ENCODE peak calls at places on chromosomes 11 and 22, in seven cellular contexts. One of them, this sample, is unnamed.

GRCh38 chr11:74371269-74372039 is 26.8 kb downstream of the PGM2L1 start:
- DNase-seq in epithelial cell of esophagus: peak
- DNase-seq in SK-N-SH: no peak
- DNase-seq in brain microvascular endothelial cell: peak
- DNase-seq in nephron progenitor cell: no peak
- DNase-seq in AG10803: peak
- DNase-seq in heart left ventricle: no peak
- DNase-seq in this sample: peak

GRCh38 chr11:5624489-5625278 is at the start of gene TRIM34:
- DNase-seq in epithelial cell of esophagus: peak
- DNase-seq in SK-N-SH: no peak
- DNase-seq in brain microvascular endothelial cell: peak
- DNase-seq in nephron progenitor cell: peak
- DNase-seq in AG10803: peak
- DNase-seq in heart left ventricle: peak
- DNase-seq in this sample: peak

GRCh38 chr11:67635231-67635521 is 4.4 kb downstream of the TBX10 start:
- DNase-seq in epithelial cell of esophagus: no peak
- DNase-seq in SK-N-SH: no peak
- DNase-seq in brain microvascular endothelial cell: no peak
- DNase-seq in nephron progenitor cell: no peak
- DNase-seq in AG10803: no peak
- DNase-seq in heart left ventricle: no peak
- DNase-seq in this sample: no peak

GRCh38 chr22:17853066-17853465 is 78.8 kb upstream of the BID start:
- DNase-seq in epithelial cell of esophagus: no peak
- DNase-seq in SK-N-SH: no peak
- DNase-seq in brain microvascular endothelial cell: peak
- DNase-seq in nephron progenitor cell: no peak
- DNase-seq in AG10803: no peak
- DNase-seq in heart left ventricle: peak
- DNase-seq in this sample: no peak

GRCh38 chr11:2390091-2390870 is 10.3 kb upstream of the TSSC4 start:
- DNase-seq in epithelial cell of esophagus: no peak
- DNase-seq in SK-N-SH: no peak
- DNase-seq in brain microvascular endothelial cell: no peak
- DNase-seq in nephron progenitor cell: no peak
- DNase-seq in AG10803: no peak
- DNase-seq in heart left ventricle: no peak
- DNase-seq in this sample: no peak

GRCh38 chr22:37352481-37352880 is 70.2 kb downstream of the CYTH4 start:
- DNase-seq in epithelial cell of esophagus: no peak
- DNase-seq in SK-N-SH: no peak
- DNase-seq in brain microvascular endothelial cell: no peak
- DNase-seq in nephron progenitor cell: no peak
- DNase-seq in AG10803: no peak
- DNase-seq in heart left ventricle: no peak
- DNase-seq in this sample: no peak

GRCh38 chr11:35815556-35816315 is 128.1 kb upstream of the LDLRAD3 start:
- DNase-seq in epithelial cell of esophagus: no peak
- DNase-seq in SK-N-SH: no peak
- DNase-seq in brain microvascular endothelial cell: no peak
- DNase-seq in nephron progenitor cell: no peak
- DNase-seq in AG10803: peak
- DNase-seq in heart left ventricle: peak
- DNase-seq in this sample: no peak

GRCh38 chr22:48586799-48587185 is 1240.9 kb downstream of the BRD1 start:
- DNase-seq in epithelial cell of esophagus: no peak
- DNase-seq in SK-N-SH: no peak
- DNase-seq in brain microvascular endothelial cell: no peak
- DNase-seq in nephron progenitor cell: no peak
- DNase-seq in AG10803: no peak
- DNase-seq in heart left ventricle: no peak
- DNase-seq in this sample: no peak

GRCh38 chr11:63682045-63682915 is 980 bp downstream of the RTN3 start:
- DNase-seq in epithelial cell of esophagus: peak
- DNase-seq in SK-N-SH: peak
- DNase-seq in brain microvascular endothelial cell: no peak
- DNase-seq in nephron progenitor cell: peak
- DNase-seq in AG10803: no peak
- DNase-seq in heart left ventricle: peak
- DNase-seq in this sample: no peak

GRCh38 chr11:88174627-88175003 is 628 bp downstream of the RAB38 start:
- DNase-seq in epithelial cell of esophagus: peak
- DNase-seq in SK-N-SH: no peak
- DNase-seq in brain microvascular endothelial cell: peak
- DNase-seq in nephron progenitor cell: peak
- DNase-seq in AG10803: peak
- DNase-seq in heart left ventricle: peak
- DNase-seq in this sample: peak

GRCh38 chr11:103877221-103877620 is 159.2 kb upstream of the DDI1 start:
- DNase-seq in epithelial cell of esophagus: no peak
- DNase-seq in SK-N-SH: no peak
- DNase-seq in brain microvascular endothelial cell: no peak
- DNase-seq in nephron progenitor cell: no peak
- DNase-seq in AG10803: peak
- DNase-seq in heart left ventricle: no peak
- DNase-seq in this sample: no peak

GRCh38 chr11:78961938-78962701 is 387.5 kb upstream of the NARS2 start:
- DNase-seq in epithelial cell of esophagus: peak
- DNase-seq in SK-N-SH: peak
- DNase-seq in brain microvascular endothelial cell: peak
- DNase-seq in nephron progenitor cell: peak
- DNase-seq in AG10803: peak
- DNase-seq in heart left ventricle: peak
- DNase-seq in this sample: peak

GRCh38 chr11:3879967-3880542 is 24.6 kb downstream of the STIM1 start:
- DNase-seq in epithelial cell of esophagus: no peak
- DNase-seq in SK-N-SH: no peak
- DNase-seq in brain microvascular endothelial cell: no peak
- DNase-seq in nephron progenitor cell: no peak
- DNase-seq in AG10803: no peak
- DNase-seq in heart left ventricle: no peak
- DNase-seq in this sample: no peak

GRCh38 chr11:65777241-65777640 is 3.5 kb downstream of the AP5B1 start:
- DNase-seq in epithelial cell of esophagus: no peak
- DNase-seq in SK-N-SH: no peak
- DNase-seq in brain microvascular endothelial cell: no peak
- DNase-seq in nephron progenitor cell: no peak
- DNase-seq in AG10803: no peak
- DNase-seq in heart left ventricle: no peak
- DNase-seq in this sample: no peak

GRCh38 chr22:38034278-38034882 is 22.8 kb upstream of the PICK1 start:
- DNase-seq in epithelial cell of esophagus: peak
- DNase-seq in SK-N-SH: peak
- DNase-seq in brain microvascular endothelial cell: peak
- DNase-seq in nephron progenitor cell: no peak
- DNase-seq in AG10803: peak
- DNase-seq in heart left ventricle: peak
- DNase-seq in this sample: peak

GRCh38 chr22:20578707-20579106 is 71.3 kb downstream of the MED15 start:
- DNase-seq in epithelial cell of esophagus: no peak
- DNase-seq in SK-N-SH: no peak
- DNase-seq in brain microvascular endothelial cell: no peak
- DNase-seq in nephron progenitor cell: no peak
- DNase-seq in AG10803: no peak
- DNase-seq in heart left ventricle: no peak
- DNase-seq in this sample: no peak

DNA sequence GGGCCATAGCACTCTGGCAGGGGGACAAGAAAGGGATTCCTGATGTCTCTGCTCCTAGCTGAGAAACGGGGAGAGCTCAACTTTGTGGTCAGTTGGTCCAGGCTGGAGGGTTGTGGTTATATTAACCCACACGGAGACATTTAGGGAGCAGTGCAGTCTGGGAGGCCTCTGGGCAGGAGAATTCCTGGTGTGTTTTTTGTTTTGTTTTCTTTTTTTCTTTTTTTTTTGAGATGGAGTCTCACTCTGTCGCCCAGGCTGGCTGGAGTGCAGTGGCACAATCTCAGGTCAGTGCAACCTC is 88.0 kb upstream of the SHISAL1 start:
- DNase-seq in epithelial cell of esophagus: no peak
- DNase-seq in SK-N-SH: peak
- DNase-seq in brain microvascular endothelial cell: no peak
- DNase-seq in nephron progenitor cell: no peak
- DNase-seq in AG10803: no peak
- DNase-seq in heart left ventricle: no peak
- DNase-seq in this sample: peak
- TF ChIP-seq CTCF in epithelial cell of esophagus: no peak
- TF ChIP-seq CTCF in SK-N-SH: no peak
- TF ChIP-seq CTCF in brain microvascular endothelial cell: no peak
- TF ChIP-seq CTCF in nephron progenitor cell: no peak
- TF ChIP-seq CTCF in AG10803: no peak
- TF ChIP-seq CTCF in heart left ventricle: no peak
- TF ChIP-seq CTCF in this sample: no peak

DNA sequence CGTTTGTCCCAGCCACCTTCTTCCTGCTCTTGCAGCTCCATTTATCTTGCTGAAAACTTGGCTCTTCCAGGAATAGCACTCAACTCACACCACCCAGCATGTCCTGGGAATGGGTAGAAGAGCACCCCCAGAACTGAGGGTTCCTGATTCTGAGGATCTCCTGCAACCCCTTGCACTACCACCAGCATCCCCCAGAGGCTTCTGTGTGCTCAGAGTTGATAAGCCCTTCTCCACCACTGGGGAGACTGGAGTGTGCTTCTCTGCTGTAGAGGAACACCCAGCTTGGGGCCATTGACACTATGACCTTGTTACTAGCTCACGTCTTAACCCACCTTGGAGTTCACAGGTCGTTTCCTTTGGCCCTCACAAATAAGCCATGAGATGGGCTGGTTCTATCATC is 121.0 kb downstream of the GRIK4 start:
- DNase-seq in epithelial cell of esophagus: no peak
- DNase-seq in SK-N-SH: no peak
- DNase-seq in brain microvascular endothelial cell: no peak
- DNase-seq in nephron progenitor cell: no peak
- DNase-seq in AG10803: no peak
- DNase-seq in heart left ventricle: no peak
- DNase-seq in this sample: no peak
- TF ChIP-seq CTCF in epithelial cell of esophagus: no peak
- TF ChIP-seq CTCF in SK-N-SH: no peak
- TF ChIP-seq CTCF in brain microvascular endothelial cell: peak
- TF ChIP-seq CTCF in nephron progenitor cell: no peak
- TF ChIP-seq CTCF in AG10803: peak
- TF ChIP-seq CTCF in heart left ventricle: no peak
- TF ChIP-seq CTCF in this sample: peak

DNA sequence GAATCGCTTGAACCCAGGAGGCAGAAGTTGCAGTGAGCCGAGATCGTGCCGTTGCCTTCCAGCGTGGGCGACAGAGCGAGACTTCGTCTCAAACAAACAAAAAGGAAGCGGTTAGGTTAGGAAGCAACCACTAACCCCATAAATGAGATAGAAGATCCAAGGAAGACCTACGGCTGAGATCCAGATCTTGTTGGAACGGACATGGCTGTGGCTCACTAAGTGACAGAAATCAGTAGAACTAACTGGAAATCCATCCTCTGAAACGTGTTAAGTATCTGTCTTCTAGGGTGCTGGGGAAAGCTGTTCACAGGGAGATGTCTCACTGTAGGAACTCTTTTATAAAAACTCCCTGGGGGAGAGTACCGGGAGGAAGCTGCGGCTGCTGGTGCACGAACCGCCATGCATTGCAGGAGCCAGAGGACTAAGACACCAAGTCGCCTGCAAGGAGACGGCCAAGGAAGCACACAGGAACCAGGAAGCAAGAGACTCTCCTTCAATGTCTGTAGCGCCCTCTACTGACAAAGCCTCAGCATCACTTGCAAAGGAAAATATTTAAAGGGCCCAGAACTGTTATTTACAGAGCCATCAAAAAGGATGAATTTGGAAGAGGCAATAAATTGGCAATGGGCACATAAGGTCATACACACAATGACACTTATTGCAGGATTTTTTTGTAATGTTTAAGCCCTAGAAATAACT is 16.9 kb upstream of the SPTY2D1 start:
- DNase-seq in epithelial cell of esophagus: peak
- DNase-seq in SK-N-SH: peak
- DNase-seq in brain microvascular endothelial cell: peak
- DNase-seq in nephron progenitor cell: no peak
- DNase-seq in AG10803: peak
- DNase-seq in heart left ventricle: peak
- DNase-seq in this sample: peak
- TF ChIP-seq CTCF in epithelial cell of esophagus: peak
- TF ChIP-seq CTCF in SK-N-SH: peak
- TF ChIP-seq CTCF in brain microvascular endothelial cell: peak
- TF ChIP-seq CTCF in nephron progenitor cell: no peak
- TF ChIP-seq CTCF in AG10803: peak
- TF ChIP-seq CTCF in heart left ventricle: peak
- TF ChIP-seq CTCF in this sample: peak

GRCh38 chr11:134819026-134819425 is 407.0 kb upstream of the B3GAT1 start:
- DNase-seq in epithelial cell of esophagus: no peak
- DNase-seq in SK-N-SH: no peak
- DNase-seq in brain microvascular endothelial cell: no peak
- DNase-seq in nephron progenitor cell: no peak
- DNase-seq in AG10803: no peak
- DNase-seq in heart left ventricle: no peak
- DNase-seq in this sample: no peak
- TF ChIP-seq CTCF in epithelial cell of esophagus: no peak
- TF ChIP-seq CTCF in SK-N-SH: no peak
- TF ChIP-seq CTCF in brain microvascular endothelial cell: no peak
- TF ChIP-seq CTCF in nephron progenitor cell: peak
- TF ChIP-seq CTCF in AG10803: no peak
- TF ChIP-seq CTCF in heart left ventricle: peak
- TF ChIP-seq CTCF in this sample: no peak

This sample was measured in astrocyte of the cerebellum.